ENCODE peak calls at places on chromosomes 11 and 22, in ten cellular contexts. Q, I, W, U, J, T, D, C, B and Y are unnamed samples.

GRCh38 chr11:120108154-120108784 is 29.6 kb downstream of the TRIM29 start:
- DNase-seq in Q (peak; percentile 48), I (peak; percentile 46), W (peak; percentile 86), U (peak; percentile 94), J (peak; percentile 77), T (peak; percentile 55), D (peak; percentile 70), C (peak; percentile 32), B (peak; percentile 88), Y (peak; percentile 45)

GRCh38 chr22:39940757-39941305 is 19.4 kb upstream of the TMA7B start:
- DNase-seq in Q (no peak), I (peak; percentile 12), W (no peak), U (no peak), J (no peak), T (no peak), D (no peak), C (no peak), B (no peak), Y (no peak)

GRCh38 chr11:32279672-32280071 is 155.7 kb downstream of the WT1 start:
- DNase-seq in Q (no peak), I (no peak), W (no peak), U (no peak), J (no peak), T (no peak), D (no peak), C (no peak), B (peak; percentile 12), Y (no peak)

GRCh38 chr22:29615705-29616104 is 12.3 kb downstream of the NF2 start:
- DNase-seq in Q (no peak), I (no peak), W (no peak), U (no peak), J (no peak), T (no peak), D (no peak), C (no peak), B (no peak), Y (no peak)

GRCh38 chr11:95877288-95877687 is 46.6 kb downstream of the MTMR2 start:
- DNase-seq in Q (no peak), I (peak; percentile 100), W (no peak), U (no peak), J (no peak), T (no peak), D (no peak), C (peak; percentile 99), B (no peak), Y (peak; percentile 98)

GRCh38 chr11:122140535-122140934 is 24.5 kb upstream of the BLID start:
- DNase-seq in Q (no peak), I (peak; percentile 68), W (no peak), U (no peak), J (no peak), T (no peak), D (no peak), C (peak; percentile 85), B (no peak), Y (no peak)

GRCh38 chr22:35977136-35977535 is 51.5 kb downstream of the RBFOX2 start:
- DNase-seq in Q (no peak), I (no peak), W (no peak), U (no peak), J (no peak), T (no peak), D (no peak), C (peak; percentile 45), B (no peak), Y (no peak)

GRCh38 chr11:114738954-114739353 is 60.6 kb downstream of the NXPE2 start:
- DNase-seq in Q (peak; percentile 16), I (peak; percentile 43), W (peak; percentile 62), U (no peak), J (peak; percentile 61), T (no peak), D (peak; percentile 32), C (peak; percentile 39), B (peak; percentile 49), Y (peak; percentile 51)

GRCh38 chr22:30262917-30263741 is 3.5 kb downstream of the OSM start:
- DNase-seq in Q (peak; percentile 71), I (peak; percentile 65), W (peak; percentile 94), U (peak; percentile 95), J (peak; percentile 85), T (peak; percentile 76), D (peak; percentile 79), C (peak; percentile 56), B (peak; percentile 95), Y (peak; percentile 67)

GRCh38 chr11:12158926-12159325 is 48.5 kb downstream of the MICAL2 start:
- DNase-seq in Q (no peak), I (peak; percentile 60), W (no peak), U (no peak), J (no peak), T (no peak), D (no peak), C (no peak), B (no peak), Y (peak; percentile 92)

GRCh38 chr11:12155696-12156095 is 45.3 kb downstream of the MICAL2 start:
- DNase-seq in Q (no peak), I (no peak), W (no peak), U (no peak), J (no peak), T (no peak), D (no peak), C (no peak), B (no peak), Y (no peak)

GRCh38 chr11:12156301-12157140 is 46.1 kb downstream of the MICAL2 start:
- DNase-seq in Q (no peak), I (no peak), W (no peak), U (peak; percentile 65), J (no peak), T (no peak), D (no peak), C (no peak), B (no peak), Y (no peak)

GRCh38 chr11:12154871-12155668 is 44.7 kb downstream of the MICAL2 start:
- DNase-seq in Q (no peak), I (no peak), W (no peak), U (peak; percentile 37), J (no peak), T (no peak), D (no peak), C (no peak), B (no peak), Y (no peak)

GRCh38 chr11:12157241-12157661 is 46.9 kb downstream of the MICAL2 start:
- DNase-seq in Q (no peak), I (peak; percentile 94), W (no peak), U (no peak), J (no peak), T (no peak), D (no peak), C (peak; percentile 93), B (no peak), Y (peak; percentile 74)
- TF ChIP-seq CTCF in Q (no peak), I (no peak), W (no peak), U (no peak), J (no peak), T (no peak), D (no peak), C (no peak), B (no peak), Y (no peak)

GRCh38 chr11:91373497-91373896 is 851.1 kb upstream of the FAT3 start:
- DNase-seq in Q (no peak), I (no peak), W (peak; percentile 9), U (no peak), J (no peak), T (no peak), D (no peak), C (no peak), B (no peak), Y (no peak)
- TF ChIP-seq CTCF in Q (no peak), I (peak; percentile 8), W (no peak), U (no peak), J (no peak), T (no peak), D (no peak), C (no peak), B (no peak), Y (no peak)

GRCh38 chr11:92314499-92314898 is 89.9 kb downstream of the FAT3 start:
- DNase-seq in Q (no peak), I (peak; percentile 53), W (no peak), U (no peak), J (no peak), T (no peak), D (no peak), C (peak; percentile 46), B (no peak), Y (no peak)

GRCh38 chr11:92308366-92308765 is 83.7 kb downstream of the FAT3 start:
- DNase-seq in Q (no peak), I (no peak), W (no peak), U (no peak), J (no peak), T (no peak), D (no peak), C (no peak), B (no peak), Y (peak; percentile 12)

GRCh38 chr11:92306966-92307504 is 82.4 kb downstream of the FAT3 start:
- DNase-seq in Q (no peak), I (no peak), W (no peak), U (no peak), J (no peak), T (no peak), D (no peak), C (no peak), B (no peak), Y (no peak)

GRCh38 chr11:92316410-92316809 is 91.8 kb downstream of the FAT3 start:
- DNase-seq in Q (no peak), I (no peak), W (no peak), U (no peak), J (no peak), T (no peak), D (no peak), C (no peak), B (no peak), Y (no peak)

GRCh38 chr11:92311616-92312449 is 87.2 kb downstream of the FAT3 start:
- DNase-seq in Q (no peak), I (peak; percentile 41), W (no peak), U (no peak), J (no peak), T (no peak), D (no peak), C (no peak), B (no peak), Y (peak; percentile 57)
- TF ChIP-seq CTCF in Q (no peak), I (no peak), W (no peak), U (no peak), J (no peak), T (no peak), D (no peak), C (no peak), B (no peak), Y (peak; percentile 31)

GRCh38 chr22:17910561-17911311 is 113.6 kb downstream of the MICAL3 start:
- DNase-seq in Q (peak; percentile 83), I (peak; percentile 88), W (peak; percentile 61), U (no peak), J (peak; percentile 27), T (no peak), D (peak; percentile 90), C (peak; percentile 84), B (peak; percentile 57), Y (peak; percentile 85)
- TF ChIP-seq CTCF in Q (peak; percentile 24), I (peak; percentile 61), W (no peak), U (no peak), J (no peak), T (no peak), D (peak; percentile 39), C (peak; percentile 65), B (no peak), Y (peak; percentile 42)